ENCODE peak calls at places on chromosome 17, in nine cellular contexts. U is prostate gland; G is stimulated activated CD4-positive, alpha-beta T cell treated with anti-CD3 and anti-CD28 coated beads, TNF-alpha, amount 100 ng/mL, for 1 hour; N is stimulated activated naive CD8-positive, alpha-beta T cell treated with anti-CD3 and anti-CD28 coated beads, Interleukin-15, Interleukin-2, amounts not matched to agents 100 U/mL and 50 U/mL, for 24 hours; H is EL; T is GM23338; Y is stomach; F is epithelial cell of esophagus; S is NCI-H146. C is an unnamed sample.

GRCh38 chr17:40547079-40547784 is 18.0 kb downstream of the CCR7 start:
- DNase-seq in U (peak), F (peak), T (no peak), H (no peak), S (peak), Y (peak), G (no peak), N (peak), C (no peak)

GRCh38 chr17:35460354-35460851 is 11.8 kb upstream of the SLFN13 start:
- DNase-seq in U (peak), S (peak), H (no peak), T (peak), G (no peak), Y (peak), F (peak), N (peak), C (no peak)

GRCh38 chr17:73571524-73572130 is 72.6 kb downstream of the SDK2 start:
- DNase-seq in H (no peak), U (no peak), N (no peak), T (no peak), F (no peak), G (no peak), Y (no peak), S (no peak), C (peak)

GRCh38 chr17:40314557-40314953 is 5.6 kb downstream of the RARA start:
- DNase-seq in S (peak), N (peak), F (peak), G (peak), Y (peak), H (peak), T (no peak), U (peak), C (peak)

GRCh38 chr17:36149296-36149820 is 27.1 kb downstream of the TBC1D3B start:
- DNase-seq in U (no peak), F (no peak), S (no peak), H (peak), G (no peak), Y (no peak), N (no peak), T (no peak), C (peak)

GRCh38 chr17:68734911-68735310 is 133.7 kb upstream of the FAM20A start:
- DNase-seq in Y (no peak), F (no peak), G (no peak), S (no peak), U (no peak), N (no peak), T (no peak), H (no peak), C (no peak)

GRCh38 chr17:80889231-80889896 is 102.3 kb upstream of the CHMP6 start:
- DNase-seq in F (no peak), U (no peak), T (no peak), Y (no peak), G (no peak), H (no peak), S (no peak), N (peak), C (peak)

GRCh38 chr17:81420769-81421462 is 25.7 kb downstream of the BAHCC1 start:
- DNase-seq in N (no peak), Y (peak), T (no peak), F (no peak), H (no peak), S (no peak), G (no peak), U (no peak), C (peak)

GRCh38 chr17:63450551-63450950 is 4.4 kb upstream of the CYB561 start:
- DNase-seq in Y (no peak), H (no peak), G (no peak), F (no peak), U (no peak), N (peak), S (no peak), T (no peak), C (peak)